ENCODE peak calls at places on chromosomes 16 and 17, in four cellular contexts. One of them, this sample, is unnamed.

GRCh38 chr16:88764913-88765349 is 20.1 kb downstream of the PIEZO1 start:
- DNase-seq in transverse colon: no peak
- DNase-seq in ascending aorta: no peak
- DNase-seq in lower lobe of right lung: peak; percentile 87
- DNase-seq in this sample: peak; percentile 90

GRCh38 chr17:16516594-16517018 is 24.6 kb upstream of the LRRC75A start:
- DNase-seq in transverse colon: no peak
- DNase-seq in ascending aorta: peak; percentile 73
- DNase-seq in lower lobe of right lung: no peak
- DNase-seq in this sample: no peak

GRCh38 chr17:73663614-73664013 is 19.4 kb upstream of the SDK2 start:
- DNase-seq in transverse colon: no peak
- DNase-seq in ascending aorta: no peak
- DNase-seq in lower lobe of right lung: no peak
- DNase-seq in this sample: no peak

GRCh38 chr17:33871720-33872535 is 383.2 kb upstream of the CCL2 start:
- DNase-seq in transverse colon: no peak
- DNase-seq in ascending aorta: no peak
- DNase-seq in lower lobe of right lung: no peak
- DNase-seq in this sample: no peak

GRCh38 chr16:76376988-76377387 is 99.8 kb downstream of the CNTNAP4 start:
- DNase-seq in transverse colon: no peak
- DNase-seq in ascending aorta: no peak
- DNase-seq in lower lobe of right lung: no peak
- DNase-seq in this sample: no peak

GRCh38 chr17:73902416-73903181 is 258.4 kb upstream of the SDK2 start:
- DNase-seq in transverse colon: no peak
- DNase-seq in ascending aorta: no peak
- DNase-seq in lower lobe of right lung: no peak
- DNase-seq in this sample: no peak

GRCh38 chr17:39071573-39071972 is 79.9 kb downstream of the PLXDC1 start:
- DNase-seq in transverse colon: no peak
- DNase-seq in ascending aorta: no peak
- DNase-seq in lower lobe of right lung: no peak
- DNase-seq in this sample: no peak

GRCh38 chr17:80113033-80113484 is 11.7 kb downstream of the GAA start:
- DNase-seq in transverse colon: no peak
- DNase-seq in ascending aorta: no peak
- DNase-seq in lower lobe of right lung: no peak
- DNase-seq in this sample: no peak

GRCh38 chr17:48181653-48182052 is 74.1 kb downstream of the SNX11 start:
- DNase-seq in transverse colon: no peak
- DNase-seq in ascending aorta: no peak
- DNase-seq in lower lobe of right lung: no peak
- DNase-seq in this sample: no peak

GRCh38 chr16:15879255-15879804 is 9.1 kb downstream of the CEP20 start:
- DNase-seq in transverse colon: no peak
- DNase-seq in ascending aorta: no peak
- DNase-seq in lower lobe of right lung: no peak
- DNase-seq in this sample: no peak

GRCh38 chr16:58475220-58475619 is 24.7 kb upstream of the NDRG4 start:
- DNase-seq in transverse colon: no peak
- DNase-seq in ascending aorta: no peak
- DNase-seq in lower lobe of right lung: no peak
- DNase-seq in this sample: no peak

GRCh38 chr16:84254080-84254479 is 14.3 kb upstream of the KCNG4 start:
- DNase-seq in transverse colon: no peak
- DNase-seq in ascending aorta: no peak
- DNase-seq in lower lobe of right lung: no peak
- DNase-seq in this sample: no peak

GRCh38 chr16:280005-280421 is 378 bp upstream of the ARHGDIG start:
- DNase-seq in transverse colon: no peak
- DNase-seq in ascending aorta: no peak
- DNase-seq in lower lobe of right lung: no peak
- DNase-seq in this sample: no peak

GRCh38 chr17:62761884-62762283 is 46.2 kb downstream of the MARCHF10 start:
- DNase-seq in transverse colon: no peak
- DNase-seq in ascending aorta: no peak
- DNase-seq in lower lobe of right lung: no peak
- DNase-seq in this sample: no peak

GRCh38 chr16:46857261-46857962 is 26.4 kb upstream of the C16orf87 start:
- DNase-seq in transverse colon: no peak
- DNase-seq in ascending aorta: no peak
- DNase-seq in lower lobe of right lung: no peak
- DNase-seq in this sample: no peak

GRCh38 chr17:68288804-68289203 is 2.1 kb downstream of the SLC16A6 start:
- DNase-seq in transverse colon: peak; percentile 11
- DNase-seq in ascending aorta: peak; percentile 63
- DNase-seq in lower lobe of right lung: no peak
- DNase-seq in this sample: no peak

GRCh38 chr16:57126412-57126811 is 34.0 kb downstream of the CPNE2 start:
- DNase-seq in transverse colon: no peak
- DNase-seq in ascending aorta: no peak
- DNase-seq in lower lobe of right lung: no peak
- DNase-seq in this sample: no peak

GRCh38 chr16:48123104-48123788 is 32.5 kb downstream of the ABCC12 start:
- DNase-seq in transverse colon: no peak
- DNase-seq in ascending aorta: no peak
- DNase-seq in lower lobe of right lung: no peak
- DNase-seq in this sample: no peak

GRCh38 chr17:62700964-62701705 is 73.7 kb downstream of the MRC2 start:
- DNase-seq in transverse colon: no peak
- DNase-seq in ascending aorta: no peak
- DNase-seq in lower lobe of right lung: peak; percentile 10
- DNase-seq in this sample: no peak

GRCh38 chr16:72474511-72475123 is 302.7 kb upstream of the PMFBP1 start:
- DNase-seq in transverse colon: no peak
- DNase-seq in ascending aorta: no peak
- DNase-seq in lower lobe of right lung: no peak
- DNase-seq in this sample: no peak

GRCh38 chr16:17270683-17271109 is 200.1 kb downstream of the XYLT1 start:
- DNase-seq in transverse colon: peak; percentile 50
- DNase-seq in ascending aorta: no peak
- DNase-seq in lower lobe of right lung: no peak
- DNase-seq in this sample: no peak

GRCh38 chr17:57480438-57481196 is 224.3 kb downstream of the MSI2 start:
- DNase-seq in transverse colon: no peak
- DNase-seq in ascending aorta: no peak
- DNase-seq in lower lobe of right lung: no peak
- DNase-seq in this sample: no peak

GRCh38 chr17:42980274-42980765 is at the start of gene RUNDC1:
- DNase-seq in transverse colon: peak; percentile 99
- DNase-seq in ascending aorta: peak; percentile 96
- DNase-seq in lower lobe of right lung: peak; percentile 98
- DNase-seq in this sample: peak; percentile 97

GRCh38 chr16:48330133-48330846 is 54.9 kb downstream of the SIAH1 start:
- DNase-seq in transverse colon: no peak
- DNase-seq in ascending aorta: no peak
- DNase-seq in lower lobe of right lung: no peak
- DNase-seq in this sample: no peak

GRCh38 chr16:67928561-67929364 is 2.9 kb downstream of the CTRL start:
- DNase-seq in transverse colon: peak; percentile 75
- DNase-seq in ascending aorta: peak; percentile 82
- DNase-seq in lower lobe of right lung: peak; percentile 76
- DNase-seq in this sample: peak; percentile 83

DNA sequence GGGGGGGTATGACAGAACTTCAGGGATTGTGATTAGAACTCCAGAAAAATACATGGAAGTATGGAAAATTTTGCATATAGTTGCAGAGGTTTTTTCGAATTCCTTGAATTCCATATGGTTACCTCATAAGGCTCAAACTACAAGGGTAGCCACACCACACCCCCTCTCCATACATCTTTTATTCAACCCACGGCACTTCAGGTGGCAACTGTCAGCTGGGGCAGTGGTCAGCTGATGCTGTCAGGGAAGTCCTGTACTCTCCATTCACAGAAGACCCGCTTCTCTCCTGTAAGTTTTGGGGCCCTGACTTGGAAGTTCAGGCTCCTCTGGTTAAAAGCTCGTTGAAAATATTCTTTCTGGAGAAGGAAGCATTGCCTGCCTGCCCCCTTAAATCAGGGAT is 57.5 kb upstream of the CLEC19A start:
- DNase-seq in transverse colon: no peak
- DNase-seq in ascending aorta: peak; percentile 44
- DNase-seq in lower lobe of right lung: no peak
- DNase-seq in this sample: no peak
- H3K27ac ChIP-seq in transverse colon: no peak overlapping the region
- H3K27ac ChIP-seq in ascending aorta: no peak overlapping the region
- H3K27ac ChIP-seq in lower lobe of right lung: no peak overlapping the region
- H3K27ac ChIP-seq in this sample: no peak overlapping the region

GRCh38 chr16:20799599-20799998 is 6.7 kb downstream of the ERI2 start:
- DNase-seq in transverse colon: no peak
- DNase-seq in ascending aorta: no peak
- DNase-seq in lower lobe of right lung: no peak
- DNase-seq in this sample: no peak

GRCh38 chr16:20803561-20804214 is 2.6 kb downstream of the ERI2 start:
- DNase-seq in transverse colon: no peak
- DNase-seq in ascending aorta: no peak
- DNase-seq in lower lobe of right lung: no peak
- DNase-seq in this sample: no peak

GRCh38 chr16:20806168-20807050 is at the start of the genes ERI2 and REXO5:
- DNase-seq in transverse colon: peak; percentile 94
- DNase-seq in ascending aorta: peak; percentile 96
- DNase-seq in lower lobe of right lung: peak; percentile 92
- DNase-seq in this sample: peak; percentile 94

GRCh38 chr16:20801278-20801677 is 5.0 kb downstream of the ERI2 start:
- DNase-seq in transverse colon: no peak
- DNase-seq in ascending aorta: no peak
- DNase-seq in lower lobe of right lung: no peak
- DNase-seq in this sample: no peak

GRCh38 chr16:20803192-20803560 is 3.1 kb downstream of the ERI2 start:
- DNase-seq in transverse colon: no peak
- DNase-seq in ascending aorta: no peak
- DNase-seq in lower lobe of right lung: no peak
- DNase-seq in this sample: no peak
- H3K27me3 ChIP-seq in transverse colon: no peaks in the 10 kb centered on the region
- H3K27me3 ChIP-seq in ascending aorta: no peaks in the 10 kb centered on the region
- H3K27me3 ChIP-seq in lower lobe of right lung: no peaks in the 10 kb centered on the region
- H3K27me3 ChIP-seq in this sample: no peaks in the 10 kb centered on the region

DNA sequence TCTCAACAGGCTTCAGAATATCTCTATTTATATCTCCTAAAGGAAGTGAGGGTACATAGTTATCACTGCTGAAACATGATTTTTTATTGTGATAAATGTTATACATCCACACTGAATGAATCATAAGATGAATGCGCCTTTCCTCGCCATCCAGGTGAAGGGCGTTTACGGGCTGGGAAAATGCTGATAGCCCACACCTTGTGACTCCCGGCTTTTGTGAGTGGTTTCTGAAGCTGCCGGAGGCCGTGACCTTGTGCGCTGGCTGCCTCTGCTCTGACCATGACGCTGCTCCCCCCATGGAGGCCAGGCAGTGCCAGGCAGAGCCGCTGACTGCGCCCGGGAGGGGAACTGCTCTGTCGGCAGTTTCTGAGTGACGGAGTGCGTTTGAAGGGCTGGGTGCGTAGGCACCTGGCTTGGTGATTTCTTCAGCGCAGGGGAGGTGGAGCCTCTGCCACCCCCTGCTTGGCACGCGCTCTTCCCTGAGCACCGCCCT is 97.2 kb downstream of the RAP1GAP2 start:
- DNase-seq in transverse colon: peak; percentile 79
- DNase-seq in ascending aorta: no peak
- DNase-seq in lower lobe of right lung: no peak
- DNase-seq in this sample: no peak
- TF ChIP-seq CTCF in transverse colon: no peak
- TF ChIP-seq CTCF in ascending aorta: no peak
- TF ChIP-seq CTCF in lower lobe of right lung: no peak
- TF ChIP-seq CTCF in this sample: no peak

GRCh38 chr17:1420981-1421380 is 21.0 kb upstream of the YWHAE start:
- DNase-seq in transverse colon: no peak
- DNase-seq in ascending aorta: no peak
- DNase-seq in lower lobe of right lung: no peak
- DNase-seq in this sample: no peak
- H3K27ac ChIP-seq in transverse colon: no peak overlapping the region
- H3K27ac ChIP-seq in ascending aorta: no peak overlapping the region
- H3K27ac ChIP-seq in lower lobe of right lung: no peak overlapping the region
- H3K27ac ChIP-seq in this sample: no peak overlapping the region